ENCODE peak calls at places on chromosomes 4 and X, in ten cellular contexts. One of them, this sample, is unnamed.

GRCh38 chr4:36779601-36780000 is 464.9 kb upstream of the NWD2 start:
- DNase-seq in upper lobe of left lung: no peak
- DNase-seq in transverse colon: no peak
- DNase-seq in stomach: no peak
- DNase-seq in GM12878: no peak
- DNase-seq in suprapubic skin: no peak
- DNase-seq in tibial nerve: no peak
- DNase-seq in ovary: no peak
- DNase-seq in H1: no peak
- DNase-seq in sigmoid colon: no peak
- DNase-seq in this sample: no peak

GRCh38 chr4:8853249-8853648 is 18.4 kb downstream of the HMX1 start:
- DNase-seq in suprapubic skin: no peak
- DNase-seq in GM12878: no peak
- DNase-seq in sigmoid colon: no peak
- DNase-seq in ovary: no peak
- DNase-seq in upper lobe of left lung: no peak
- DNase-seq in H1: no peak
- DNase-seq in transverse colon: no peak
- DNase-seq in stomach: no peak
- DNase-seq in tibial nerve: no peak
- DNase-seq in this sample: no peak

GRCh38 chr4:154376461-154376860 is 115.1 kb downstream of the DCHS2 start:
- DNase-seq in sigmoid colon: no peak
- DNase-seq in suprapubic skin: no peak
- DNase-seq in tibial nerve: no peak
- DNase-seq in upper lobe of left lung: no peak
- DNase-seq in stomach: no peak
- DNase-seq in ovary: no peak
- DNase-seq in H1: no peak
- DNase-seq in GM12878: no peak
- DNase-seq in transverse colon: no peak
- DNase-seq in this sample: no peak

GRCh38 chrX:104166735-104167436 is 633 bp downstream of the FAM199X start:
- DNase-seq in suprapubic skin: no peak
- DNase-seq in upper lobe of left lung: no peak
- DNase-seq in transverse colon: no peak
- DNase-seq in stomach: no peak
- DNase-seq in tibial nerve: peak; percentile 7
- DNase-seq in ovary: no peak
- DNase-seq in GM12878: no peak
- DNase-seq in H1: no peak
- DNase-seq in sigmoid colon: peak; percentile 64
- DNase-seq in this sample: no peak

GRCh38 chrX:102958794-102959193 is 21.7 kb downstream of the RAB40AL start:
- DNase-seq in stomach: no peak
- DNase-seq in GM12878: no peak
- DNase-seq in tibial nerve: no peak
- DNase-seq in sigmoid colon: no peak
- DNase-seq in H1: no peak
- DNase-seq in transverse colon: no peak
- DNase-seq in ovary: no peak
- DNase-seq in suprapubic skin: no peak
- DNase-seq in upper lobe of left lung: no peak
- DNase-seq in this sample: no peak

GRCh38 chr4:6582889-6583504 is 8.0 kb downstream of the MAN2B2 start:
- DNase-seq in transverse colon: no peak
- DNase-seq in sigmoid colon: no peak
- DNase-seq in GM12878: peak; percentile 2
- DNase-seq in upper lobe of left lung: no peak
- DNase-seq in tibial nerve: no peak
- DNase-seq in H1: no peak
- DNase-seq in ovary: no peak
- DNase-seq in suprapubic skin: no peak
- DNase-seq in stomach: no peak
- DNase-seq in this sample: no peak

GRCh38 chr4:190019023-190019858 is 7.8 kb downstream of the FRG2 start:
- DNase-seq in tibial nerve: no peak
- DNase-seq in stomach: no peak
- DNase-seq in upper lobe of left lung: peak; percentile 82
- DNase-seq in ovary: no peak
- DNase-seq in H1: no peak
- DNase-seq in sigmoid colon: no peak
- DNase-seq in GM12878: no peak
- DNase-seq in suprapubic skin: no peak
- DNase-seq in transverse colon: no peak
- DNase-seq in this sample: no peak

GRCh38 chr4:163679189-163679588 is 184.7 kb downstream of the TMA16 start:
- DNase-seq in H1: no peak
- DNase-seq in transverse colon: no peak
- DNase-seq in suprapubic skin: no peak
- DNase-seq in stomach: no peak
- DNase-seq in ovary: no peak
- DNase-seq in sigmoid colon: no peak
- DNase-seq in GM12878: no peak
- DNase-seq in tibial nerve: no peak
- DNase-seq in upper lobe of left lung: no peak
- DNase-seq in this sample: no peak

GRCh38 chr4:184906480-184907097 is 80.8 kb upstream of the ACSL1 start:
- DNase-seq in sigmoid colon: no peak
- DNase-seq in upper lobe of left lung: no peak
- DNase-seq in H1: no peak
- DNase-seq in stomach: no peak
- DNase-seq in transverse colon: no peak
- DNase-seq in ovary: no peak
- DNase-seq in suprapubic skin: no peak
- DNase-seq in tibial nerve: no peak
- DNase-seq in GM12878: no peak
- DNase-seq in this sample: no peak

GRCh38 chr4:182748949-182749348 is 168.2 kb downstream of the DCTD start:
- DNase-seq in tibial nerve: no peak
- DNase-seq in sigmoid colon: no peak
- DNase-seq in upper lobe of left lung: no peak
- DNase-seq in ovary: no peak
- DNase-seq in stomach: no peak
- DNase-seq in GM12878: no peak
- DNase-seq in H1: no peak
- DNase-seq in suprapubic skin: no peak
- DNase-seq in transverse colon: no peak
- DNase-seq in this sample: no peak

GRCh38 chr4:121674696-121675095 is 22.1 kb downstream of the ANXA5 start:
- DNase-seq in H1: no peak
- DNase-seq in tibial nerve: no peak
- DNase-seq in transverse colon: no peak
- DNase-seq in stomach: no peak
- DNase-seq in sigmoid colon: no peak
- DNase-seq in GM12878: no peak
- DNase-seq in suprapubic skin: no peak
- DNase-seq in upper lobe of left lung: no peak
- DNase-seq in ovary: no peak
- DNase-seq in this sample: no peak

GRCh38 chr4:143335979-143336827 is 473 bp upstream of the GAB1 start:
- DNase-seq in tibial nerve: peak; percentile 81
- DNase-seq in suprapubic skin: peak; percentile 89
- DNase-seq in sigmoid colon: peak; percentile 96
- DNase-seq in GM12878: no peak
- DNase-seq in transverse colon: peak; percentile 92
- DNase-seq in stomach: peak; percentile 87
- DNase-seq in H1: peak; percentile 90
- DNase-seq in upper lobe of left lung: peak; percentile 96
- DNase-seq in ovary: peak; percentile 89
- DNase-seq in this sample: peak; percentile 96

GRCh38 chr4:187077749-187078148 is 354.1 kb upstream of the FAT1 start:
- DNase-seq in sigmoid colon: no peak
- DNase-seq in ovary: no peak
- DNase-seq in stomach: no peak
- DNase-seq in GM12878: no peak
- DNase-seq in suprapubic skin: no peak
- DNase-seq in tibial nerve: no peak
- DNase-seq in upper lobe of left lung: no peak
- DNase-seq in H1: no peak
- DNase-seq in transverse colon: no peak
- DNase-seq in this sample: no peak

GRCh38 chrX:131812847-131813825 is 210.0 kb upstream of the STK26 start:
- DNase-seq in GM12878: peak; percentile 92
- DNase-seq in H1: no peak
- DNase-seq in ovary: peak; percentile 82
- DNase-seq in suprapubic skin: peak; percentile 86
- DNase-seq in sigmoid colon: peak; percentile 91
- DNase-seq in transverse colon: peak; percentile 82
- DNase-seq in stomach: peak; percentile 76
- DNase-seq in tibial nerve: peak; percentile 24
- DNase-seq in upper lobe of left lung: no peak
- DNase-seq in this sample: no peak

GRCh38 chrX:2547746-2548145 is 47.0 kb upstream of the DHRSX start:
- DNase-seq in suprapubic skin: no peak
- DNase-seq in upper lobe of left lung: no peak
- DNase-seq in transverse colon: no peak
- DNase-seq in H1: no peak
- DNase-seq in GM12878: no peak
- DNase-seq in ovary: no peak
- DNase-seq in tibial nerve: no peak
- DNase-seq in sigmoid colon: no peak
- DNase-seq in stomach: no peak
- DNase-seq in this sample: no peak

GRCh38 chr4:8352368-8353157 is 83.0 kb downstream of the HTRA3 start:
- DNase-seq in tibial nerve: no peak
- DNase-seq in transverse colon: peak; percentile 4
- DNase-seq in upper lobe of left lung: peak; percentile 62
- DNase-seq in stomach: no peak
- DNase-seq in H1: no peak
- DNase-seq in sigmoid colon: peak; percentile 56
- DNase-seq in suprapubic skin: peak; percentile 44
- DNase-seq in ovary: no peak
- DNase-seq in GM12878: no peak
- DNase-seq in this sample: no peak

GRCh38 chrX:133989993-133990392 is 4.6 kb upstream of the GPC3 start:
- DNase-seq in sigmoid colon: no peak
- DNase-seq in GM12878: no peak
- DNase-seq in ovary: no peak
- DNase-seq in upper lobe of left lung: no peak
- DNase-seq in suprapubic skin: no peak
- DNase-seq in tibial nerve: no peak
- DNase-seq in transverse colon: no peak
- DNase-seq in stomach: no peak
- DNase-seq in H1: no peak
- DNase-seq in this sample: no peak
- TF ChIP-seq EP300 in sigmoid colon: no peak
- TF ChIP-seq EP300 in GM12878: no peak
- TF ChIP-seq EP300 in ovary: no peak
- TF ChIP-seq EP300 in upper lobe of left lung: no peak
- TF ChIP-seq EP300 in suprapubic skin: no peak
- TF ChIP-seq EP300 in tibial nerve: no peak
- TF ChIP-seq EP300 in transverse colon: no peak
- TF ChIP-seq EP300 in stomach: no peak
- TF ChIP-seq EP300 in H1: no peak
- TF ChIP-seq EP300 in this sample: no peak

DNA sequence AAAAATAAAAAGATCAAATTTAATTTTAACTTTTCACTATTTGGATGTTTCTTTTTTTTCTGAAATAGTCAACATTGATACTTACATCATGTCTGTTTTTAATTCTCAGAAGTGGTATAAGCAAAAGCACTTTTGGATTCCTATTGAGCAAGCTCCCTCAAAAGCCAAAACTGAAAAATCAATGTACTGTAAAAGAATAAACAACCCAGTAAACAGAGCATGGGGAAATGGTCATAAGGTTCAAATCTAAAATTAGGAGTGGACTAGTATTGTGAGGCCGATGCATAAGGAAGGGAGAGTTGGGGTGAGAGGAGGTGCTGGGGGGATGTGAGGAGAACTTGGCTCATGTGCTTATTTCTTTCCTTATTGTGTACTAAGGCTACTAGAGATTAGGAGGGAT is 37.9 kb downstream of the NUDT6 start:
- DNase-seq in ovary: no peak
- DNase-seq in transverse colon: no peak
- DNase-seq in suprapubic skin: no peak
- DNase-seq in stomach: no peak
- DNase-seq in tibial nerve: no peak
- DNase-seq in upper lobe of left lung: no peak
- DNase-seq in sigmoid colon: no peak
- DNase-seq in GM12878: no peak
- DNase-seq in H1: no peak
- DNase-seq in this sample: no peak
- H3K27ac ChIP-seq in ovary: no peak overlapping the region
- H3K27ac ChIP-seq in transverse colon: no peak overlapping the region
- H3K27ac ChIP-seq in suprapubic skin: no peak overlapping the region
- H3K27ac ChIP-seq in stomach: no peak overlapping the region
- H3K27ac ChIP-seq in tibial nerve: no peak overlapping the region
- H3K27ac ChIP-seq in upper lobe of left lung: no peak overlapping the region
- H3K27ac ChIP-seq in sigmoid colon: no peak overlapping the region
- H3K27ac ChIP-seq in GM12878: no peak overlapping the region
- H3K27ac ChIP-seq in H1: no peak overlapping the region
- H3K27ac ChIP-seq in this sample: no peak overlapping the region

DNA sequence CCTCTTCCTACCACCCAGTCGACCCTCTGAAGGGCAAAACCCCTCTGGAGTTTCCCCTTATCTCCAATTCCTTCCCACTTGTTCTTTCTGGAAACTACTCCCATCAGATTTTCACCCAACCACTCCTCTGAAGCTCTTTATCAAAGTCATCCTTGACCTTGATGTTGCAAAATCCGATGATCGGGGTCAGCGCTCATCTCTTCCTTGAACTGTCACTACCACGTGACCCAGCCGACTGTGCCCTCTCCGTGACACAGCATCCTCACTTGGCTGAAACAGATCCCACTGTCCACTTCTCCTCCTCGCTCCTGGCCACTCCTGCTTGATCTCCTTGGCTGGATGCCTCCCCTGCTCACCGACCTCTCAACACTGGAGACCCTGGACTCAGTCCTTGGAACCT is 1.1 kb downstream of the CFAP99 start:
- DNase-seq in upper lobe of left lung: no peak
- DNase-seq in GM12878: no peak
- DNase-seq in H1: no peak
- DNase-seq in transverse colon: no peak
- DNase-seq in tibial nerve: no peak
- DNase-seq in suprapubic skin: no peak
- DNase-seq in sigmoid colon: no peak
- DNase-seq in ovary: no peak
- DNase-seq in stomach: no peak
- DNase-seq in this sample: no peak
- H3K27me3 ChIP-seq in upper lobe of left lung: peaks cover 4% of the 10 kb centered on the region
- H3K27me3 ChIP-seq in GM12878: peaks cover 12% of the 10 kb centered on the region
- H3K27me3 ChIP-seq in H1: peaks cover 59% of the 10 kb centered on the region
- H3K27me3 ChIP-seq in transverse colon: peaks cover 53% of the 10 kb centered on the region
- H3K27me3 ChIP-seq in tibial nerve: peaks cover 67% of the 10 kb centered on the region
- H3K27me3 ChIP-seq in suprapubic skin: peaks cover 26% of the 10 kb centered on the region
- H3K27me3 ChIP-seq in sigmoid colon: peaks cover 57% of the 10 kb centered on the region
- H3K27me3 ChIP-seq in ovary: peaks cover 3% of the 10 kb centered on the region
- H3K27me3 ChIP-seq in stomach: peaks cover 11% of the 10 kb centered on the region
- H3K27me3 ChIP-seq in this sample: peaks cover 18% of the 10 kb centered on the region

DNA sequence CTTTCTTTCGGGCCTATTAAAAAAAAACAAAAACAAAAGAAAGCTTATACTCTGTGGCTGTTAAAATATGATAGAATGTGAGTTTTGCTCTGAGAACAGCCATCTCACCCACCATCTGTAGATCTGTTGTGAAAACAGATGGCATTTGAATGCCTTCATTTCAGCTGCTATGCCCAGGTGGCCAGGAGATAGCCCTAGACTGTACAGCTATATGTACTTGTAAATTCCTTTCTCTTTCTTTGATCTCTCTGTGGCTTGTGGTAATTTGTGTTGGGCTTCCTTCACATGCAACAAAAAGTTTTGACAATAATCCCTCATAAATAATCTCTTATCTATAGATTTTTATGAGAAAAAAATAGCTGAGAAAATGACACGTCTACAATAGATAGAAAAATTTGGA is 38.1 kb downstream of the PNPLA4 start:
- DNase-seq in transverse colon: no peak
- DNase-seq in H1: no peak
- DNase-seq in upper lobe of left lung: no peak
- DNase-seq in suprapubic skin: no peak
- DNase-seq in stomach: no peak
- DNase-seq in GM12878: no peak
- DNase-seq in ovary: no peak
- DNase-seq in tibial nerve: no peak
- DNase-seq in sigmoid colon: no peak
- DNase-seq in this sample: no peak
- TF ChIP-seq EP300 in transverse colon: no peak
- TF ChIP-seq EP300 in H1: no peak
- TF ChIP-seq EP300 in upper lobe of left lung: no peak
- TF ChIP-seq EP300 in suprapubic skin: no peak
- TF ChIP-seq EP300 in stomach: no peak
- TF ChIP-seq EP300 in GM12878: no peak
- TF ChIP-seq EP300 in ovary: no peak
- TF ChIP-seq EP300 in tibial nerve: no peak
- TF ChIP-seq EP300 in sigmoid colon: no peak
- TF ChIP-seq EP300 in this sample: no peak